ENCODE peak calls at places on chromosomes 11 and 22, in five cellular contexts. H is tibial nerve; R is cardiac muscle cell; G is CD8-positive, alpha-beta T cell; B is PC-3. F is an unnamed sample.

GRCh38 chr22:44567846-44568493 is 69.9 kb upstream of the RTL6 start:
- DNase-seq in H (no peak), R (peak; percentile 51), G (peak; percentile 58), B (peak; percentile 36), F (peak; percentile 17)

GRCh38 chr11:2995091-2995561 is 3.0 kb upstream of the NAP1L4 start:
- DNase-seq in H (no peak), R (no peak), G (no peak), B (no peak), F (no peak)

GRCh38 chr11:103929168-103929903 is 107.1 kb upstream of the DDI1 start:
- DNase-seq in H (no peak), R (peak; percentile 51), G (no peak), B (no peak), F (no peak)

GRCh38 chr11:17019231-17019630 is 5.0 kb upstream of the PLEKHA7 start:
- DNase-seq in H (no peak), R (no peak), G (no peak), B (no peak), F (no peak)

GRCh38 chr11:59801981-59802638 is 8.5 kb downstream of the MRPL16 start:
- DNase-seq in H (no peak), R (no peak), G (no peak), B (peak; percentile 53), F (no peak)

GRCh38 chr11:130782361-130783221 is 133.7 kb downstream of the SNX19 start:
- DNase-seq in H (no peak), R (no peak), G (no peak), B (peak; percentile 39), F (no peak)

GRCh38 chr11:132278801-132279574 is 908.6 kb downstream of the NTM start:
- DNase-seq in H (no peak), R (no peak), G (no peak), B (peak; percentile 10), F (no peak)

GRCh38 chr11:11584446-11584810 is 37.4 kb downstream of the GALNT18 start:
- DNase-seq in H (no peak), R (no peak), G (no peak), B (peak; percentile 92), F (no peak)

GRCh38 chr22:44994399-44995281 is 15.2 kb downstream of the PHF21B start:
- DNase-seq in H (no peak), R (peak; percentile 10), G (no peak), B (no peak), F (no peak)

DNA sequence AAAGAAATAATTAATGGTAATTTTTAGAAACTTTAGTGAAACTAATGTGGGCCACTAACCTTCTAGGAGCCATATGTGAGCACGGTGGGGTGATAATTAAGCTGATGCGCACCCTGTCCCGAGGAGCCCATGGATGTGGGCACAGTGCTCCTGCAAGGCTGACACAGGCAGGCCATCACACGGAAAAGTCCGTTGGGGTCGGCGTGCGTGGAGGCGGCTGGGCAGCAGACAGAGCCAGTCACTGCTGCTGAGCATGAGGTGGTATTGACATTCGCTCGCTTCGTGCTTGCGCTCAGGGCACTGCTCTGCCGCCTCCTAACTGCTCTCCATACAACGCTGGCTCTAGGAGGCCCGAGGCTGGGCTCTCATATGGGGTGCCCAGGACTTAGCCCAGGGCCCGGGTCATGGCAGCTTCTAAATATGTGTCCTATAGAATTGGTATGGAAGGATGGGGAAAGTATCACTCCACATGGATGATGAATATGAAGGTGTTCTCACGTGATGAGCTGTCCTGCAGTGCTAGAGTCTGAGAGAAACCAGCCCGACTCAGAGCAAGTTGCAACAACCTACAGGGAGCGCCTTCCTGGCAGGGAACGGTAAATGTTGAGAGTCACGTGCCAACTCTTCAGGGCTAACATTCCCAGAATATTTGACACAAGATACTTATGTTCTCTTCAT is 50.5 kb upstream of the ARFGAP3 start:
- DNase-seq in H (no peak), R (no peak), G (no peak), B (no peak), F (no peak)
- H3K27ac ChIP-seq in H (peak overlapping the region; percentile 66), R (peak overlapping the region; percentile 78), G (no peak overlapping the region), B (no peak overlapping the region), F (no peak overlapping the region)

DNA sequence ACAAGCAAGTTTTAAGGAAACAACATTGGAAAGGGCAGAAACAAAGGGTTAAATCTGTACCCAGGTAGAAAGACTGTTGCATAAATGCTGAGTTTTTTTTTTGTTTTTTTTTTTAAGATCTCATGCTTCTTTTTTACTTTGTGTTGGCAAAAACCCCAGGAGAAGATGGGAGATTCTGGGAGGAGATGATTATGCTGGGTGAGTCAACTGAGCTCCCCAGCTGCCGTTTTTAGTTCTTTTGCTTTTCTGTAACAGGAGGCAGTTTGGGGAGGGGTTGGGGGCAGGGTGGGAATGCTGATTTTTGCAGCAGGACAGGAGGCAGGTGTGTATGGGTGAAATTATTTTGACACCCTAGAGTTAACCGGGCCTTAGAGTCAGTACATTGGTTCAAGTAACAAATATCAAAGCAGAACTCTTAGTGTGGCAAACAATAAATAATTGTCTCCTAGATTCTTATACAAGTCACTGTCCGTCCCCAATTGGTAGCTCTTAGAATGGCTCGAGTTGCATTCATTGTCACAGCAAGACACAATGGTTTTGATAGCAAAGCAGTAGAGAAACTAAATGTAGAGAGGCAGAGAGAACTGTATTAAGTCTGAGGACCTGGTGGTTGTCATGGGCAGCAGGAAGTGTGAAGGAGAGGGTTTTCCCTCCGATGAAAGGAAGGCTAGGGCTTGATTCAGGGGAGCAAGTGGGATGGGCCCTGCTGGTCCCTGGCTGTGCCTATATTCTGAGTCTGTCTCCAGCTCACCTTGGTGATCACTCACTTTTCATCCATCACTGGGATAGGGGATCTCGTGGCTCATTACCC is 36.7 kb downstream of the RCOR2 start:
- DNase-seq in H (no peak), R (no peak), G (no peak), B (no peak), F (no peak)
- H3K4me1 ChIP-seq in H (no peaks in the 10 kb centered on the region), R (peaks cover 58% of the 10 kb centered on the region), G (peaks cover 65% of the 10 kb centered on the region), B (peaks cover 16% of the 10 kb centered on the region), F (peaks cover 20% of the 10 kb centered on the region)

GRCh38 chr11:93831343-93832082 is 18.9 kb downstream of the VSTM5 start:
- DNase-seq in H (no peak), R (no peak), G (no peak), B (no peak), F (no peak)
- H3K36me3 ChIP-seq in H (no peaks in the 10 kb centered on the region), R (no peaks in the 10 kb centered on the region), G (no peaks in the 10 kb centered on the region), B (no peaks in the 10 kb centered on the region), F (no peaks in the 10 kb centered on the region)

GRCh38 chr11:7981758-7982157 is 5.4 kb upstream of the EIF3F start:
- DNase-seq in H (no peak), R (no peak), G (no peak), B (no peak), F (no peak)

GRCh38 chr11:7974668-7975067 is 9.4 kb upstream of the NLRP10 start:
- DNase-seq in H (no peak), R (no peak), G (no peak), B (peak; percentile 62), F (no peak)

GRCh38 chr11:7973011-7973410 is 7.8 kb upstream of the NLRP10 start:
- DNase-seq in H (no peak), R (no peak), G (no peak), B (peak; percentile 91), F (no peak)

GRCh38 chr11:7982582-7983119 is 4.5 kb upstream of the EIF3F start:
- DNase-seq in H (no peak), R (no peak), G (no peak), B (no peak), F (no peak)

DNA sequence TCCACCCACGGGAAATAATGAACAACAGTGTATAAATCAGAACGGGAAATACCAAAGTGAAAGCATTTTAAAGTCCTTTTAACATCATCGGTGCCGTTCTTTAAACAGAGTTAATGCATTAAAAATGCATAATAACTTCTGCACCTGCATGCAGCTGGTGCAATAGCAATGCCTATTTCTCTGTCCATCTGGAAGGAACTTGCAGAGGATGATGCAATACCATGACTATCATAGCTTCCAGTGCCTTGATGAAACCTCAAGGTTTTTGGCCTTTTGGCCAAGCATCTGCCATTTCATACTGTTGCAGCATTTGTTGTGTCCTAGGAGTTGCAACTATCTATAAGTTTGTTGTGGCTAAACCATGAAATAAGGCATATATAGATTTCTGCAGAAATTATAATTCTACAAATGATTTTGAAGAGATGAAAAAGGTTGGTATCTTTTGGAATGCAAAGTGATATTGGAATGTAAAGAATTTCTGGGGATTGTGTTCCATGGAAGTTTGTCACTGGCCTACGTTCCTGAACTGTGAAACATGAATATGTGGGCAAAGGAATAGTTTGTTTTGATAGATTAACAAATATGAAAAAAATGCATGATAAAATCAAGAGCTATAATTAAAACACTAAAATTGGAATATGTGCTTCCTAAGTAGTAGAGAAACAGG is 9.8 kb upstream of the EIF3F start:
- DNase-seq in H (no peak), R (no peak), G (no peak), B (peak; percentile 79), F (no peak)
- H3K27ac ChIP-seq in H (no peak overlapping the region), R (no peak overlapping the region), G (no peak overlapping the region), B (peak overlapping the region; percentile 25), F (no peak overlapping the region)

GRCh38 chr11:9643751-9644150 is 20.1 kb upstream of the SWAP70 start:
- DNase-seq in H (no peak), R (no peak), G (no peak), B (no peak), F (no peak)
- H3K4me1 ChIP-seq in H (no peaks in the 10 kb centered on the region), R (no peaks in the 10 kb centered on the region), G (no peaks in the 10 kb centered on the region), B (no peaks in the 10 kb centered on the region), F (no peaks in the 10 kb centered on the region)

GRCh38 chr11:34064291-34064690 is 12.8 kb downstream of the CAPRIN1 start:
- DNase-seq in H (no peak), R (no peak), G (no peak), B (no peak), F (no peak)
- H3K36me3 ChIP-seq in H (no peaks in the 10 kb centered on the region), R (peaks cover 4% of the 10 kb centered on the region), G (peaks cover 13% of the 10 kb centered on the region), B (peaks cover 17% of the 10 kb centered on the region), F (peaks cover 11% of the 10 kb centered on the region)

DNA sequence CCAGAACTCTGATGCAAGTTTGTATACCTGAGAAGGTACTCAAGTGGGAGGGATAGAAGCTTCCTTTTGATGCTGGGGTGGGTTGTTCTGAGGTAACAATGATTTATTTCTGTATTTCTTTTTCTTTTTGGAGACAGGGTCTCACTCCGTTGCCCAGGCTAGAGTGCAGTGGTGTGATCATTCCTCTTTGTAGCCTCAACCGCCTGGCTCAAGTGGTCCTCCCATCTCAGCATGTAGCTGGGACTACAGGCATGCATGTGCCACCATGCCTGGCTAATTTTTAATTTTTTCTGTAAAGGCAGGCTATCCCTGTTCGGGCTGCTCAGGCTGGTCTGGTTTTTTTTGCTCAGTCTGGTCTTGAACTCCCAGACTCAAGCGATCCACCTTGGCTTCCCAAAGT is 7.9 kb downstream of the KDM2A start:
- DNase-seq in H (no peak), R (no peak), G (no peak), B (no peak), F (no peak)
- H3K27ac ChIP-seq in H (no peak overlapping the region), R (no peak overlapping the region), G (no peak overlapping the region), B (no peak overlapping the region), F (peak overlapping the region; percentile 25)

GRCh38 chr11:10373929-10374328 is 69.1 kb downstream of the ADM start:
- DNase-seq in H (no peak), R (no peak), G (no peak), B (no peak), F (no peak)
- H3K4me1 ChIP-seq in H (no peaks in the 10 kb centered on the region), R (no peaks in the 10 kb centered on the region), G (no peaks in the 10 kb centered on the region), B (peaks cover 39% of the 10 kb centered on the region), F (no peaks in the 10 kb centered on the region)